ENCODE peak calls at places on chromosomes 3 and 15, in four cellular contexts. One of them, this sample, is unnamed.

GRCh38 chr3:72343078-72343477 is 505.2 kb downstream of the SHQ1 start:
- DNase-seq in progenitor cell of endocrine pancreas: no peak
- DNase-seq in mammary epithelial cell: peak
- DNase-seq in endodermal cell: peak
- DNase-seq in this sample: no peak

GRCh38 chr3:52119056-52119455 is 35.2 kb downstream of the POC1A start:
- DNase-seq in progenitor cell of endocrine pancreas: no peak
- DNase-seq in endodermal cell: peak
- DNase-seq in mammary epithelial cell: no peak
- DNase-seq in this sample: peak

GRCh38 chr3:113743006-113743639 is 2.9 kb downstream of the NAA50 start:
- DNase-seq in progenitor cell of endocrine pancreas: no peak
- DNase-seq in endodermal cell: no peak
- DNase-seq in mammary epithelial cell: no peak
- DNase-seq in this sample: no peak

GRCh38 chr3:38046821-38047220 is 7.8 kb downstream of the DLEC1 start:
- DNase-seq in progenitor cell of endocrine pancreas: no peak
- DNase-seq in mammary epithelial cell: no peak
- DNase-seq in endodermal cell: no peak
- DNase-seq in this sample: no peak

GRCh38 chr15:73990250-73991005 is 1.7 kb downstream of the STOML1 start:
- DNase-seq in mammary epithelial cell: no peak
- DNase-seq in progenitor cell of endocrine pancreas: no peak
- DNase-seq in endodermal cell: no peak
- DNase-seq in this sample: no peak

GRCh38 chr15:74207652-74208440 is 5.3 kb upstream of the STRA6 start:
- DNase-seq in mammary epithelial cell: no peak
- DNase-seq in progenitor cell of endocrine pancreas: no peak
- DNase-seq in endodermal cell: no peak
- DNase-seq in this sample: no peak

GRCh38 chr15:72113347-72114031 is 4.5 kb downstream of the MYO9A start:
- DNase-seq in mammary epithelial cell: no peak
- DNase-seq in endodermal cell: no peak
- DNase-seq in progenitor cell of endocrine pancreas: no peak
- DNase-seq in this sample: no peak

GRCh38 chr3:133301194-133301593 is 98.7 kb upstream of the BFSP2 start:
- DNase-seq in progenitor cell of endocrine pancreas: no peak
- DNase-seq in endodermal cell: no peak
- DNase-seq in mammary epithelial cell: peak
- DNase-seq in this sample: no peak

GRCh38 chr3:17825298-17825697 is 82.9 kb upstream of the TBC1D5 start:
- DNase-seq in endodermal cell: no peak
- DNase-seq in mammary epithelial cell: no peak
- DNase-seq in progenitor cell of endocrine pancreas: no peak
- DNase-seq in this sample: no peak

GRCh38 chr3:42184622-42185010 is 81.4 kb downstream of the CCK start:
- DNase-seq in mammary epithelial cell: no peak
- DNase-seq in progenitor cell of endocrine pancreas: no peak
- DNase-seq in endodermal cell: no peak
- DNase-seq in this sample: no peak

GRCh38 chr15:99504823-99505551 is 60.8 kb upstream of the MEF2A start:
- DNase-seq in mammary epithelial cell: peak
- DNase-seq in endodermal cell: peak
- DNase-seq in progenitor cell of endocrine pancreas: no peak
- DNase-seq in this sample: no peak

GRCh38 chr3:174397848-174398247 is 461.3 kb upstream of the NAALADL2 start:
- DNase-seq in progenitor cell of endocrine pancreas: no peak
- DNase-seq in mammary epithelial cell: peak
- DNase-seq in endodermal cell: no peak
- DNase-seq in this sample: no peak

GRCh38 chr3:117526485-117527079 is 817.0 kb downstream of the TUSC7 start:
- DNase-seq in mammary epithelial cell: peak
- DNase-seq in endodermal cell: peak
- DNase-seq in progenitor cell of endocrine pancreas: no peak
- DNase-seq in this sample: no peak

GRCh38 chr3:44061961-44062360 is 179.7 kb upstream of the TOPAZ1 start:
- DNase-seq in endodermal cell: peak
- DNase-seq in mammary epithelial cell: no peak
- DNase-seq in progenitor cell of endocrine pancreas: no peak
- DNase-seq in this sample: no peak

GRCh38 chr3:152417181-152417580 is 148.5 kb downstream of the MBNL1 start:
- DNase-seq in mammary epithelial cell: peak
- DNase-seq in progenitor cell of endocrine pancreas: no peak
- DNase-seq in endodermal cell: no peak
- DNase-seq in this sample: no peak

GRCh38 chr15:90351479-90352108 is 490 bp upstream of the ZNF774 start:
- DNase-seq in mammary epithelial cell: no peak
- DNase-seq in progenitor cell of endocrine pancreas: no peak
- DNase-seq in endodermal cell: no peak
- DNase-seq in this sample: no peak

GRCh38 chr15:36798366-36798765 is 218.9 kb downstream of the CDIN1 start:
- DNase-seq in endodermal cell: no peak
- DNase-seq in mammary epithelial cell: no peak
- DNase-seq in progenitor cell of endocrine pancreas: no peak
- DNase-seq in this sample: no peak

GRCh38 chr3:72976182-72976825 is 20.3 kb upstream of the PPP4R2 start:
- DNase-seq in progenitor cell of endocrine pancreas: no peak
- DNase-seq in mammary epithelial cell: no peak
- DNase-seq in endodermal cell: no peak
- DNase-seq in this sample: no peak

GRCh38 chr3:79016587-79017380 is 751.0 kb downstream of the ROBO1 start:
- DNase-seq in mammary epithelial cell: peak
- DNase-seq in progenitor cell of endocrine pancreas: no peak
- DNase-seq in endodermal cell: no peak
- DNase-seq in this sample: no peak

GRCh38 chr3:79019137-79019923 is 748.5 kb downstream of the ROBO1 start:
- DNase-seq in endodermal cell: peak
- DNase-seq in progenitor cell of endocrine pancreas: peak
- DNase-seq in mammary epithelial cell: peak
- DNase-seq in this sample: peak

GRCh38 chr3:79015854-79016253 is 751.9 kb downstream of the ROBO1 start:
- DNase-seq in progenitor cell of endocrine pancreas: no peak
- DNase-seq in endodermal cell: no peak
- DNase-seq in mammary epithelial cell: no peak
- DNase-seq in this sample: no peak

GRCh38 chr3:79019924-79020173 is 747.9 kb downstream of the ROBO1 start:
- DNase-seq in endodermal cell: no peak
- DNase-seq in mammary epithelial cell: no peak
- DNase-seq in progenitor cell of endocrine pancreas: no peak
- DNase-seq in this sample: no peak

GRCh38 chr3:79018671-79019136 is 749.1 kb downstream of the ROBO1 start:
- DNase-seq in mammary epithelial cell: peak
- DNase-seq in endodermal cell: peak
- DNase-seq in progenitor cell of endocrine pancreas: peak
- DNase-seq in this sample: peak
- TF ChIP-seq CTCF in mammary epithelial cell: peak
- TF ChIP-seq CTCF in endodermal cell: no peak
- TF ChIP-seq CTCF in progenitor cell of endocrine pancreas: peak
- TF ChIP-seq CTCF in this sample: peak

DNA sequence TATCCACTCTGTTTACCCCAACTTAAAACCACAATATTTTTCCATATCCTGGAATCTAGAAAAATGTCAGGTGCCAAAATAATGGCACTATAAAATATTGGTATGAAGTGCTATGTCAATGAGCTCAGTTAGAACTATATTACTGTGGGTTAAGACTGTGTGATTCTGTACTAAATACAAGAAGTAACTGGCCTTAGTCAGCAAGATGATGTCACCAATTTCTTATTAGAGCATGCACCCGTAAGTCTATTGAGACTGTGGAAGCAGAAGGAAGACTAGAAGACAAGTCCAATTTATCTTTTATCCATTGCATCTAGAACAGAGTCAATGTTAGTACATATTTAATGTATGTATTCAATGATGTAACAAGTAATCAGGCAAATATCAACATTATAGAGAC is 25.0 kb downstream of the LRRC58 start:
- DNase-seq in mammary epithelial cell: no peak
- DNase-seq in endodermal cell: no peak
- DNase-seq in progenitor cell of endocrine pancreas: no peak
- DNase-seq in this sample: no peak
- TF ChIP-seq CTCF in mammary epithelial cell: no peak
- TF ChIP-seq CTCF in endodermal cell: no peak
- TF ChIP-seq CTCF in progenitor cell of endocrine pancreas: no peak
- TF ChIP-seq CTCF in this sample: no peak

GRCh38 chr15:26864664-26865191 is 2.1 kb upstream of the GABRA5 start:
- DNase-seq in progenitor cell of endocrine pancreas: no peak
- DNase-seq in mammary epithelial cell: peak
- DNase-seq in endodermal cell: peak
- DNase-seq in this sample: no peak

GRCh38 chr15:26869628-26870027 is 2.8 kb downstream of the GABRA5 start:
- DNase-seq in progenitor cell of endocrine pancreas: no peak
- DNase-seq in endodermal cell: no peak
- DNase-seq in mammary epithelial cell: no peak
- DNase-seq in this sample: no peak

GRCh38 chr15:26868029-26868685 is 1.3 kb downstream of the GABRA5 start:
- DNase-seq in mammary epithelial cell: no peak
- DNase-seq in endodermal cell: peak
- DNase-seq in progenitor cell of endocrine pancreas: no peak
- DNase-seq in this sample: no peak

GRCh38 chr15:26867199-26868007 is 541 bp downstream of the GABRA5 start:
- DNase-seq in mammary epithelial cell: no peak
- DNase-seq in progenitor cell of endocrine pancreas: peak
- DNase-seq in endodermal cell: peak
- DNase-seq in this sample: no peak

DNA sequence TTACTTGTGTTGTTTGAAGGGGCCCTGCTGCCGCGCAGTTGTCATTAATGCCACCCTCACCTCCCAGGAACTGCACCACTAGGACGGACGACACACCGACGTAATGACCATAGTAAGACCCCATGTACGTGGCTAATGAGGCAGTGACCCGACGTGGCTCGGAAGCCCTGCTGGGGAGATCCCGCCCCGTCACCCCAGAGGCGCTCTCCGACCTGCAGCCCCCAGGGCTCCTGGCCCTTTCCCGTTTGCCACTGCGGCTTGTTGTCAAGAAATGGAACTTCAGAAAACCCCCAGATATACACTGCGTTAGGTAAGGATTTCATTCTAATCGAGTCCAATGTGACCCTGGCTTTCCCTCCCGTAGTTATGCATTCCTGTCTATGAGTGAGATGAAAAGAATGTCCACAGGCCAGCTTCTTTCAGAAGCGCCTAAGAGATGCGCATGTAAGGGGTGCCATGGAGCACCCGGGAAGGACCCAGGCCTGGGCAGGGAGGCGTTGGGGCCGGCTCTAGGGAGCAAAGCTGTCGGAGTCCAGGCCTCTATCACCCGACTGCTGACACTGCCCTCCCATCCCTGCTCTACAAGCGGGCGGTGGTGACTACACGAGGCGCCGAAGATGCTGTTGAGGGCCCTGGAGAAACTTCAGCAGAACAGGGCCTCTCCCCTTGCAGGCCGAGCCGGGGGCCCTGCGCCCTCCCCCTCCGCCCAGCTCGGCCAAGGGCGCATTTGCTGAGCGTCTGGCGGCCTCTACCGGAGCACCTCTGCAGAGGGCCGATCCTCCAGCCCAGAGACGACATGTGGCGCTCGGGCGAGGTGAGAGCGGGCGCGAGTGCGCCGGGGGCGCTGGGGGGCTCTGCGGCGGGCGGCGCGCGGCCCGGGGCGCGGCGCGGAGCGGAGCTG is at the start of gene GABRA5:
- DNase-seq in endodermal cell: peak
- DNase-seq in mammary epithelial cell: no peak
- DNase-seq in progenitor cell of endocrine pancreas: peak
- DNase-seq in this sample: no peak
- TF ChIP-seq CTCF in endodermal cell: peak
- TF ChIP-seq CTCF in mammary epithelial cell: peak
- TF ChIP-seq CTCF in progenitor cell of endocrine pancreas: peak
- TF ChIP-seq CTCF in this sample: peak

GRCh38 chr3:126202281-126203079 is 22.1 kb upstream of the ALDH1L1 start:
- DNase-seq in endodermal cell: no peak
- DNase-seq in mammary epithelial cell: no peak
- DNase-seq in progenitor cell of endocrine pancreas: no peak
- DNase-seq in this sample: no peak

GRCh38 chr3:126201168-126201567 is 20.8 kb upstream of the ALDH1L1 start:
- DNase-seq in progenitor cell of endocrine pancreas: no peak
- DNase-seq in endodermal cell: no peak
- DNase-seq in mammary epithelial cell: no peak
- DNase-seq in this sample: no peak

GRCh38 chr3:126197854-126198584 is 17.6 kb upstream of the ALDH1L1 start:
- DNase-seq in progenitor cell of endocrine pancreas: no peak
- DNase-seq in mammary epithelial cell: peak
- DNase-seq in endodermal cell: peak
- DNase-seq in this sample: no peak

GRCh38 chr3:126199256-126199655 is 18.9 kb upstream of the ALDH1L1 start:
- DNase-seq in endodermal cell: no peak
- DNase-seq in mammary epithelial cell: no peak
- DNase-seq in progenitor cell of endocrine pancreas: no peak
- DNase-seq in this sample: no peak

DNA sequence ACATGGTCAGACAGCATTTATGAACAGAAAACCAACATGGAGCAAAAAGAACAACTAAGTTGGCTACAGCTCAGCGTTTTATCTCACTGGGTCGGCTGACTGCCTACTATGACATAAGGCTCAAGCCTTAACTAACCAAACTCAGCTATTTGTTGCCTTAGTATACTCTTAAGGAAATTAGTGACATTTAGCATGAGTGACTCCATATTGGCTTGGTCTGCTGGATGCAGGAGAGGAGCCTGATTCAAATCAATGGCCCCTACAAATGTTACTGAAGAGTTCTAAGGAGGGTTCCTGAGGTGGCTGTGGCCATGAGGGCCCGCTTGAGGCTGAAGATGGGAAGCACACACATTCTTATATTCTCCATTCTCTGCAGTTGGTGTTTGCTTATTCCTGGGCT is 20.1 kb upstream of the ALDH1L1 start:
- DNase-seq in progenitor cell of endocrine pancreas: no peak
- DNase-seq in mammary epithelial cell: no peak
- DNase-seq in endodermal cell: no peak
- DNase-seq in this sample: no peak
- TF ChIP-seq CTCF in progenitor cell of endocrine pancreas: no peak
- TF ChIP-seq CTCF in mammary epithelial cell: no peak
- TF ChIP-seq CTCF in endodermal cell: no peak
- TF ChIP-seq CTCF in this sample: no peak

GRCh38 chr3:115922681-115923347 is 299.5 kb downstream of the GAP43 start:
- DNase-seq in endodermal cell: peak
- DNase-seq in progenitor cell of endocrine pancreas: no peak
- DNase-seq in mammary epithelial cell: peak
- DNase-seq in this sample: no peak
- TF ChIP-seq CTCF in endodermal cell: peak
- TF ChIP-seq CTCF in progenitor cell of endocrine pancreas: peak
- TF ChIP-seq CTCF in mammary epithelial cell: peak
- TF ChIP-seq CTCF in this sample: peak

This sample was measured in chondrocyte.